ENCODE peak calls at places on chromosomes 12 and 14, in five cellular contexts. One of them, this sample, is unnamed.

GRCh38 chr14:51188566-51189185 is 51.4 kb upstream of the TMX1 start:
- DNase-seq in amniotic stem cell: no peak
- DNase-seq in omental fat pad: no peak
- DNase-seq in MM.1S: no peak
- DNase-seq in fibroblast of lung: peak; percentile 8
- DNase-seq in this sample: peak; percentile 24

GRCh38 chr12:70964867-70965469 is 44.4 kb upstream of the PTPRR start:
- DNase-seq in amniotic stem cell: no peak
- DNase-seq in omental fat pad: no peak
- DNase-seq in MM.1S: no peak
- DNase-seq in fibroblast of lung: no peak
- DNase-seq in this sample: no peak

GRCh38 chr12:4421590-4422031 is 24.0 kb downstream of the FGF6 start:
- DNase-seq in amniotic stem cell: peak; percentile 29
- DNase-seq in omental fat pad: no peak
- DNase-seq in MM.1S: peak; percentile 53
- DNase-seq in fibroblast of lung: peak; percentile 39
- DNase-seq in this sample: no peak

GRCh38 chr14:60963761-60964160 is 17.1 kb downstream of the TRMT5 start:
- DNase-seq in amniotic stem cell: no peak
- DNase-seq in omental fat pad: no peak
- DNase-seq in MM.1S: no peak
- DNase-seq in fibroblast of lung: no peak
- DNase-seq in this sample: no peak

GRCh38 chr12:69097619-69098368 is 141.6 kb upstream of the CPSF6 start:
- DNase-seq in amniotic stem cell: no peak
- DNase-seq in omental fat pad: no peak
- DNase-seq in MM.1S: no peak
- DNase-seq in fibroblast of lung: no peak
- DNase-seq in this sample: no peak

GRCh38 chr12:25284024-25284423 is 33.3 kb upstream of the KRAS start:
- DNase-seq in amniotic stem cell: no peak
- DNase-seq in omental fat pad: no peak
- DNase-seq in MM.1S: no peak
- DNase-seq in fibroblast of lung: no peak
- DNase-seq in this sample: no peak

GRCh38 chr14:69170848-69171247 is 17.9 kb upstream of the DCAF5 start:
- DNase-seq in amniotic stem cell: no peak
- DNase-seq in omental fat pad: no peak
- DNase-seq in MM.1S: no peak
- DNase-seq in fibroblast of lung: peak; percentile 12
- DNase-seq in this sample: no peak

GRCh38 chr12:113299619-113300237 is 35.2 kb downstream of the SLC8B1 start:
- DNase-seq in amniotic stem cell: peak; percentile 39
- DNase-seq in omental fat pad: no peak
- DNase-seq in MM.1S: no peak
- DNase-seq in fibroblast of lung: peak; percentile 81
- DNase-seq in this sample: peak; percentile 72

GRCh38 chr14:93049295-93049694 is 66.4 kb downstream of the ITPK1 start:
- DNase-seq in amniotic stem cell: no peak
- DNase-seq in omental fat pad: no peak
- DNase-seq in MM.1S: no peak
- DNase-seq in fibroblast of lung: no peak
- DNase-seq in this sample: no peak

GRCh38 chr14:100146548-100147091 is 12.8 kb downstream of the DEGS2 start:
- DNase-seq in amniotic stem cell: no peak
- DNase-seq in omental fat pad: no peak
- DNase-seq in MM.1S: no peak
- DNase-seq in fibroblast of lung: no peak
- DNase-seq in this sample: no peak

GRCh38 chr12:52296572-52297215 is 5.4 kb upstream of the KRT81 start:
- DNase-seq in amniotic stem cell: no peak
- DNase-seq in omental fat pad: no peak
- DNase-seq in MM.1S: no peak
- DNase-seq in fibroblast of lung: no peak
- DNase-seq in this sample: peak; percentile 34

GRCh38 chr12:52771088-52771487 is 6.1 kb downstream of the KRT76 start:
- DNase-seq in amniotic stem cell: no peak
- DNase-seq in omental fat pad: no peak
- DNase-seq in MM.1S: no peak
- DNase-seq in fibroblast of lung: no peak
- DNase-seq in this sample: no peak

GRCh38 chr14:58663494-58664111 is 25.8 kb downstream of the DACT1 start:
- DNase-seq in amniotic stem cell: no peak
- DNase-seq in omental fat pad: no peak
- DNase-seq in MM.1S: no peak
- DNase-seq in fibroblast of lung: peak; percentile 57
- DNase-seq in this sample: no peak

GRCh38 chr14:100885196-100886030 is 18.1 kb downstream of the RTL1 start:
- DNase-seq in amniotic stem cell: no peak
- DNase-seq in omental fat pad: no peak
- DNase-seq in MM.1S: no peak
- DNase-seq in fibroblast of lung: no peak
- DNase-seq in this sample: no peak

GRCh38 chr14:34650786-34651584 is 21.0 kb upstream of the SNX6 start:
- DNase-seq in amniotic stem cell: peak; percentile 90
- DNase-seq in omental fat pad: no peak
- DNase-seq in MM.1S: no peak
- DNase-seq in fibroblast of lung: peak; percentile 99
- DNase-seq in this sample: no peak

GRCh38 chr14:68523994-68524725 is 268.7 kb downstream of the ZFP36L1 start:
- DNase-seq in amniotic stem cell: no peak
- DNase-seq in omental fat pad: no peak
- DNase-seq in MM.1S: no peak
- DNase-seq in fibroblast of lung: peak; percentile 36
- DNase-seq in this sample: peak; percentile 61

GRCh38 chr14:23069413-23069806 is 12.1 kb upstream of the CDH24 start:
- DNase-seq in amniotic stem cell: no peak
- DNase-seq in omental fat pad: no peak
- DNase-seq in MM.1S: no peak
- DNase-seq in fibroblast of lung: no peak
- DNase-seq in this sample: no peak

GRCh38 chr12:55824726-55825125 is 4.7 kb downstream of the DNAJC14 start:
- DNase-seq in amniotic stem cell: no peak
- DNase-seq in omental fat pad: no peak
- DNase-seq in MM.1S: no peak
- DNase-seq in fibroblast of lung: no peak
- DNase-seq in this sample: no peak

GRCh38 chr14:50999726-51000125 is 55.4 kb upstream of the PYGL start:
- DNase-seq in amniotic stem cell: no peak
- DNase-seq in omental fat pad: no peak
- DNase-seq in MM.1S: no peak
- DNase-seq in fibroblast of lung: no peak
- DNase-seq in this sample: no peak

GRCh38 chr14:52848626-52849025 is 57.2 kb upstream of the GNPNAT1 start:
- DNase-seq in amniotic stem cell: no peak
- DNase-seq in omental fat pad: no peak
- DNase-seq in MM.1S: no peak
- DNase-seq in fibroblast of lung: no peak
- DNase-seq in this sample: no peak

GRCh38 chr12:1593232-1594044 is 943 bp downstream of the FBXL14 start:
- DNase-seq in amniotic stem cell: no peak
- DNase-seq in omental fat pad: no peak
- DNase-seq in MM.1S: peak; percentile 75
- DNase-seq in fibroblast of lung: no peak
- DNase-seq in this sample: no peak

GRCh38 chr14:22386924-22387775 is 201.9 kb downstream of the DAD1 start:
- DNase-seq in amniotic stem cell: peak; percentile 78
- DNase-seq in omental fat pad: peak; percentile 55
- DNase-seq in MM.1S: peak; percentile 50
- DNase-seq in fibroblast of lung: peak; percentile 77
- DNase-seq in this sample: peak; percentile 45

GRCh38 chr12:121590476-121591143 is 9.8 kb upstream of the KDM2B start:
- DNase-seq in amniotic stem cell: no peak
- DNase-seq in omental fat pad: no peak
- DNase-seq in MM.1S: peak; percentile 78
- DNase-seq in fibroblast of lung: peak; percentile 64
- DNase-seq in this sample: no peak

GRCh38 chr14:33691907-33692306 is 259.0 kb downstream of the EGLN3 start:
- DNase-seq in amniotic stem cell: no peak
- DNase-seq in omental fat pad: no peak
- DNase-seq in MM.1S: no peak
- DNase-seq in fibroblast of lung: no peak
- DNase-seq in this sample: no peak

GRCh38 chr14:50813544-50813863 is 17.5 kb downstream of the NIN start:
- DNase-seq in amniotic stem cell: no peak
- DNase-seq in omental fat pad: no peak
- DNase-seq in MM.1S: no peak
- DNase-seq in fibroblast of lung: no peak
- DNase-seq in this sample: no peak

GRCh38 chr14:94542111-94542810 is 19.0 kb upstream of the SERPINA4 start:
- DNase-seq in amniotic stem cell: peak; percentile 37
- DNase-seq in omental fat pad: no peak
- DNase-seq in MM.1S: no peak
- DNase-seq in fibroblast of lung: no peak
- DNase-seq in this sample: no peak

GRCh38 chr12:58104443-58104842 is 163.1 kb downstream of the ATP23 start:
- DNase-seq in amniotic stem cell: no peak
- DNase-seq in omental fat pad: no peak
- DNase-seq in MM.1S: no peak
- DNase-seq in fibroblast of lung: no peak
- DNase-seq in this sample: no peak

GRCh38 chr12:87779016-87779415 is 250.2 kb downstream of the C12orf50 start:
- DNase-seq in amniotic stem cell: no peak
- DNase-seq in omental fat pad: no peak
- DNase-seq in MM.1S: no peak
- DNase-seq in fibroblast of lung: no peak
- DNase-seq in this sample: no peak

GRCh38 chr14:74465335-74465734 is 27.8 kb downstream of the NPC2 start:
- DNase-seq in amniotic stem cell: no peak
- DNase-seq in omental fat pad: no peak
- DNase-seq in MM.1S: no peak
- DNase-seq in fibroblast of lung: no peak
- DNase-seq in this sample: no peak

GRCh38 chr12:104598342-104599271 is 141.9 kb downstream of the CHST11 start:
- DNase-seq in amniotic stem cell: no peak
- DNase-seq in omental fat pad: no peak
- DNase-seq in MM.1S: no peak
- DNase-seq in fibroblast of lung: no peak
- DNase-seq in this sample: no peak

GRCh38 chr14:104975481-104976197 is 2.5 kb downstream of the AHNAK2 start:
- DNase-seq in amniotic stem cell: no peak
- DNase-seq in omental fat pad: no peak
- DNase-seq in MM.1S: no peak
- DNase-seq in fibroblast of lung: no peak
- DNase-seq in this sample: no peak

GRCh38 chr14:104685216-104685997 is 4.0 kb upstream of the INF2 start:
- DNase-seq in amniotic stem cell: no peak
- DNase-seq in omental fat pad: no peak
- DNase-seq in MM.1S: no peak
- DNase-seq in fibroblast of lung: no peak
- DNase-seq in this sample: no peak

GRCh38 chr12:103634732-103635131 is 47.7 kb downstream of the STAB2 start:
- DNase-seq in amniotic stem cell: no peak
- DNase-seq in omental fat pad: no peak
- DNase-seq in MM.1S: no peak
- DNase-seq in fibroblast of lung: no peak
- DNase-seq in this sample: no peak

GRCh38 chr12:79566452-79566851 is 124.3 kb downstream of the PAWR start:
- DNase-seq in amniotic stem cell: no peak
- DNase-seq in omental fat pad: no peak
- DNase-seq in MM.1S: no peak
- DNase-seq in fibroblast of lung: no peak
- DNase-seq in this sample: no peak

GRCh38 chr12:104790296-104791125 is 167.6 kb downstream of the SLC41A2 start:
- DNase-seq in amniotic stem cell: no peak
- DNase-seq in omental fat pad: no peak
- DNase-seq in MM.1S: no peak
- DNase-seq in fibroblast of lung: peak; percentile 16
- DNase-seq in this sample: no peak

GRCh38 chr14:34338056-34338455 is 124.0 kb downstream of the SPTSSA start:
- DNase-seq in amniotic stem cell: no peak
- DNase-seq in omental fat pad: no peak
- DNase-seq in MM.1S: no peak
- DNase-seq in fibroblast of lung: no peak
- DNase-seq in this sample: no peak

GRCh38 chr12:69341328-69341727 is 6.9 kb upstream of the LYZ start:
- DNase-seq in amniotic stem cell: no peak
- DNase-seq in omental fat pad: no peak
- DNase-seq in MM.1S: no peak
- DNase-seq in fibroblast of lung: no peak
- DNase-seq in this sample: no peak

GRCh38 chr14:64407329-64407728 is 19.2 kb downstream of the MTHFD1 start:
- DNase-seq in amniotic stem cell: no peak
- DNase-seq in omental fat pad: no peak
- DNase-seq in MM.1S: no peak
- DNase-seq in fibroblast of lung: no peak
- DNase-seq in this sample: no peak

This sample was measured in breast epithelium.